ENCODE peak calls at places on chromosomes 6 and 20, in nine cellular contexts. F is left ventricle myocardium superior; Q is CD8-positive, alpha-beta T cell; I is nucleus accumbens; C is iris pigment epithelial cell; G is AG04449; N is kidney; Y is NCI-H510A treated with DMSO at 0.1 percent for 48 hours; A is MM.1S. O is an unnamed sample.

GRCh38 chr6:45626087-45626891 is 248.6 kb upstream of the SUPT3H start:
- DNase-seq in F (no peak), Q (no peak), I (no peak), C (peak), G (peak), N (no peak), Y (no peak), A (no peak), O (no peak)

GRCh38 chr6:3798211-3798909 is 46.8 kb upstream of the PXDC1 start:
- DNase-seq in F (no peak), Q (no peak), I (no peak), C (no peak), G (no peak), N (no peak), Y (peak), A (no peak), O (no peak)

GRCh38 chr6:37517411-37517812 is 17.7 kb upstream of the CCDC167 start:
- DNase-seq in F (no peak), Q (peak), I (no peak), C (no peak), G (no peak), N (no peak), Y (no peak), A (peak), O (peak)

GRCh38 chr6:137798846-137799245 is 68.2 kb upstream of the TNFAIP3 start:
- DNase-seq in F (no peak), Q (no peak), I (no peak), C (peak), G (no peak), N (no peak), Y (no peak), A (no peak), O (no peak)

GRCh38 chr6:105757512-105758200 is 328.5 kb upstream of the PRDM1 start:
- DNase-seq in F (no peak), Q (no peak), I (no peak), C (no peak), G (no peak), N (no peak), Y (peak), A (peak), O (no peak)

GRCh38 chr20:19913927-19914614 is 103.1 kb upstream of the NAA20 start:
- DNase-seq in F (no peak), Q (no peak), I (no peak), C (peak), G (no peak), N (no peak), Y (no peak), A (no peak), O (no peak)

GRCh38 chr20:62632575-62632974 is 9.7 kb upstream of the SLCO4A1 start:
- DNase-seq in F (no peak), Q (no peak), I (no peak), C (no peak), G (no peak), N (no peak), Y (no peak), A (no peak), O (no peak)

GRCh38 chr6:134339216-134339615 is 21.3 kb upstream of the SGK1 start:
- DNase-seq in F (no peak), Q (no peak), I (no peak), C (no peak), G (no peak), N (no peak), Y (no peak), A (no peak), O (no peak)

GRCh38 chr6:75211920-75212590 is 6.2 kb upstream of the COL12A1 start:
- DNase-seq in F (no peak), Q (no peak), I (no peak), C (no peak), G (no peak), N (no peak), Y (no peak), A (no peak), O (no peak)

GRCh38 chr6:56775498-56776166 is 132.9 kb upstream of the DST start:
- DNase-seq in F (no peak), Q (no peak), I (no peak), C (no peak), G (no peak), N (no peak), Y (no peak), A (no peak), O (no peak)